ENCODE peak calls at places on chromosomes 3 and 15, in nine cellular contexts. I is stimulated activated naive CD8-positive, alpha-beta T cell treated with anti-CD3 and anti-CD28 coated beads, Interleukin-15, Interleukin-2, amounts not matched to agents 100 U/mL and 50 U/mL, for 24 hours; C is GM18507; T is A172; D is NCI-H2029; R is stimulated activated CD4-positive, alpha-beta T cell treated with anti-CD3 and anti-CD28 coated beads, Interleukin-12 subunit alpha, Interleukin-12 subunit beta, amount 100 ng/mL, for 48 hours; G is H9; L is pancreas; B is NCI-H1417 treated with DMSO at 0.1 percent for 48 hours. P is an unnamed sample.
A peak's percentile ranks its signal among the peaks of the same experiment; 100 is the strongest.

GRCh38 chr3:124823648-124824047 is 63.5 kb downstream of the ITGB5 start:
- DNase-seq in I (no peak), G (no peak), T (no peak), C (no peak), L (no peak), R (no peak), D (no peak), B (no peak), P (no peak)

GRCh38 chr3:3615533-3615932 is 183.7 kb upstream of the LRRN1 start:
- DNase-seq in L (no peak), C (no peak), B (no peak), D (no peak), T (peak; percentile 58), R (no peak), G (no peak), I (no peak), P (no peak)

GRCh38 chr3:126358816-126359181 is 1.6 kb upstream of the KLF15 start:
- DNase-seq in R (no peak), I (no peak), C (no peak), D (no peak), L (no peak), T (no peak), B (no peak), G (no peak), P (no peak)

GRCh38 chr15:91861223-91861622 is 7.7 kb downstream of the SLCO3A1 start:
- DNase-seq in B (no peak), D (no peak), T (no peak), G (no peak), R (no peak), L (no peak), I (no peak), C (no peak), P (no peak)

GRCh38 chr3:23488618-23489017 is 285.5 kb downstream of the UBE2E2 start:
- DNase-seq in G (no peak), C (no peak), L (no peak), D (no peak), B (no peak), I (no peak), R (no peak), T (no peak), P (no peak)

GRCh38 chr15:40440300-40441011 is at the start of gene BAHD1:
- DNase-seq in G (peak; percentile 97), B (peak; percentile 48), C (peak; percentile 100), T (peak; percentile 80), D (peak; percentile 85), L (peak; percentile 98), R (peak; percentile 92), I (peak; percentile 98), P (peak; percentile 100)

GRCh38 chr3:114192141-114192540 is 13.3 kb upstream of the DRD3 start:
- DNase-seq in L (no peak), C (no peak), R (no peak), T (no peak), G (no peak), I (no peak), B (no peak), D (no peak), P (no peak)

GRCh38 chr3:129702934-129703712 is 96.6 kb upstream of the PLXND1 start:
- DNase-seq in D (no peak), B (no peak), R (no peak), I (no peak), L (no peak), G (no peak), T (no peak), C (no peak), P (no peak)

GRCh38 chr15:81887913-81888312 is 157.9 kb downstream of the MEX3B start:
- DNase-seq in D (no peak), L (no peak), G (no peak), B (no peak), I (no peak), R (no peak), C (no peak), T (peak; percentile 44), P (no peak)

GRCh38 chr3:42012378-42012934 is 50.6 kb upstream of the ULK4 start:
- DNase-seq in R (no peak), G (no peak), I (no peak), L (no peak), B (no peak), T (no peak), D (no peak), C (no peak), P (no peak)

GRCh38 chr3:134658555-134658954 is 7.7 kb upstream of the KY start:
- DNase-seq in B (no peak), D (no peak), G (no peak), I (no peak), L (no peak), C (no peak), T (no peak), R (no peak), P (no peak)

GRCh38 chr3:119033393-119034255 is 1.0 kb downstream of the IGSF11 start:
- DNase-seq in R (no peak), I (no peak), B (no peak), C (no peak), L (no peak), T (no peak), D (no peak), G (no peak), P (no peak)

GRCh38 chr15:70091649-70092461 is 5.9 kb downstream of the TLE3 start:
- DNase-seq in T (no peak), I (no peak), B (peak; percentile 61), L (no peak), D (peak; percentile 63), G (no peak), C (no peak), R (no peak), P (peak; percentile 81)

GRCh38 chr3:169227911-169228310 is 435.6 kb downstream of the MECOM start:
- DNase-seq in D (no peak), G (no peak), L (no peak), T (no peak), R (no peak), B (no peak), I (no peak), C (no peak), P (no peak)

GRCh38 chr15:50321680-50322079 is 33.3 kb downstream of the GABPB1 start:
- DNase-seq in I (no peak), R (no peak), B (no peak), G (no peak), D (no peak), C (no peak), T (no peak), L (no peak), P (no peak)

GRCh38 chr3:185831195-185831594 is 6.4 kb upstream of the IGF2BP2 start:
- DNase-seq in I (no peak), G (no peak), D (no peak), L (no peak), T (no peak), B (no peak), C (no peak), R (no peak), P (no peak)

GRCh38 chr15:100687532-100688215 is 85.3 kb downstream of the ASB7 start:
- DNase-seq in G (peak; percentile 4), R (no peak), L (no peak), C (no peak), I (no peak), T (peak; percentile 45), B (no peak), D (no peak), P (no peak)